ENCODE peak calls at places on chromosomes 6 and 20, in eight cellular contexts. One of them, this sample, is unnamed.

GRCh38 chr6:7166410-7167293 is 58.9 kb downstream of the RREB1 start:
- DNase-seq in transverse colon: peak
- DNase-seq in HCT116: no peak
- DNase-seq in dorsolateral prefrontal cortex: no peak
- DNase-seq in endodermal cell: peak
- DNase-seq in RWPE1: no peak
- DNase-seq in mammary epithelial cell: no peak
- DNase-seq in psoas muscle: no peak
- DNase-seq in this sample: no peak

GRCh38 chr6:22470454-22471368 is 98.7 kb upstream of the HDGFL1 start:
- DNase-seq in transverse colon: peak
- DNase-seq in HCT116: no peak
- DNase-seq in dorsolateral prefrontal cortex: no peak
- DNase-seq in endodermal cell: peak
- DNase-seq in RWPE1: peak
- DNase-seq in mammary epithelial cell: peak
- DNase-seq in psoas muscle: no peak
- DNase-seq in this sample: no peak

GRCh38 chr6:19052219-19052618 is 665.1 kb downstream of the RNF144B start:
- DNase-seq in transverse colon: no peak
- DNase-seq in HCT116: no peak
- DNase-seq in dorsolateral prefrontal cortex: no peak
- DNase-seq in endodermal cell: no peak
- DNase-seq in RWPE1: no peak
- DNase-seq in mammary epithelial cell: peak
- DNase-seq in psoas muscle: no peak
- DNase-seq in this sample: no peak

GRCh38 chr20:9075264-9076095 is 6.6 kb downstream of the PLCB4 start:
- DNase-seq in transverse colon: no peak
- DNase-seq in HCT116: no peak
- DNase-seq in dorsolateral prefrontal cortex: no peak
- DNase-seq in endodermal cell: no peak
- DNase-seq in RWPE1: no peak
- DNase-seq in mammary epithelial cell: no peak
- DNase-seq in psoas muscle: no peak
- DNase-seq in this sample: no peak

GRCh38 chr6:131038612-131039344 is 24.3 kb downstream of the EPB41L2 start:
- DNase-seq in transverse colon: no peak
- DNase-seq in HCT116: no peak
- DNase-seq in dorsolateral prefrontal cortex: no peak
- DNase-seq in endodermal cell: no peak
- DNase-seq in RWPE1: no peak
- DNase-seq in mammary epithelial cell: no peak
- DNase-seq in psoas muscle: no peak
- DNase-seq in this sample: no peak

GRCh38 chr6:132161283-132161682 is 210.1 kb upstream of the CCN2 start:
- DNase-seq in transverse colon: no peak
- DNase-seq in HCT116: peak
- DNase-seq in dorsolateral prefrontal cortex: no peak
- DNase-seq in endodermal cell: peak
- DNase-seq in RWPE1: peak
- DNase-seq in mammary epithelial cell: peak
- DNase-seq in psoas muscle: no peak
- DNase-seq in this sample: no peak

GRCh38 chr20:48983423-48984400 is 62.2 kb downstream of the ARFGEF2 start:
- DNase-seq in transverse colon: no peak
- DNase-seq in HCT116: no peak
- DNase-seq in dorsolateral prefrontal cortex: no peak
- DNase-seq in endodermal cell: no peak
- DNase-seq in RWPE1: peak
- DNase-seq in mammary epithelial cell: peak
- DNase-seq in psoas muscle: peak
- DNase-seq in this sample: no peak

GRCh38 chr6:168333039-168333438 is 13.5 kb upstream of the DACT2 start:
- DNase-seq in transverse colon: peak
- DNase-seq in HCT116: peak
- DNase-seq in dorsolateral prefrontal cortex: no peak
- DNase-seq in endodermal cell: peak
- DNase-seq in RWPE1: no peak
- DNase-seq in mammary epithelial cell: no peak
- DNase-seq in psoas muscle: no peak
- DNase-seq in this sample: no peak

GRCh38 chr20:17210387-17210786 is 16.5 kb upstream of the PCSK2 start:
- DNase-seq in transverse colon: no peak
- DNase-seq in HCT116: no peak
- DNase-seq in dorsolateral prefrontal cortex: no peak
- DNase-seq in endodermal cell: no peak
- DNase-seq in RWPE1: no peak
- DNase-seq in mammary epithelial cell: no peak
- DNase-seq in psoas muscle: no peak
- DNase-seq in this sample: no peak

GRCh38 chr6:36851149-36851614 is 11.9 kb upstream of the CPNE5 start:
- DNase-seq in transverse colon: peak
- DNase-seq in HCT116: peak
- DNase-seq in dorsolateral prefrontal cortex: no peak
- DNase-seq in endodermal cell: peak
- DNase-seq in RWPE1: peak
- DNase-seq in mammary epithelial cell: peak
- DNase-seq in psoas muscle: no peak
- DNase-seq in this sample: no peak

GRCh38 chr6:38420207-38420606 is 219.5 kb downstream of the BTBD9 start:
- DNase-seq in transverse colon: no peak
- DNase-seq in HCT116: no peak
- DNase-seq in dorsolateral prefrontal cortex: no peak
- DNase-seq in endodermal cell: no peak
- DNase-seq in RWPE1: no peak
- DNase-seq in mammary epithelial cell: peak
- DNase-seq in psoas muscle: no peak
- DNase-seq in this sample: no peak

GRCh38 chr6:38427492-38428210 is 212.1 kb downstream of the BTBD9 start:
- DNase-seq in transverse colon: no peak
- DNase-seq in HCT116: no peak
- DNase-seq in dorsolateral prefrontal cortex: no peak
- DNase-seq in endodermal cell: no peak
- DNase-seq in RWPE1: no peak
- DNase-seq in mammary epithelial cell: no peak
- DNase-seq in psoas muscle: no peak
- DNase-seq in this sample: no peak

DNA sequence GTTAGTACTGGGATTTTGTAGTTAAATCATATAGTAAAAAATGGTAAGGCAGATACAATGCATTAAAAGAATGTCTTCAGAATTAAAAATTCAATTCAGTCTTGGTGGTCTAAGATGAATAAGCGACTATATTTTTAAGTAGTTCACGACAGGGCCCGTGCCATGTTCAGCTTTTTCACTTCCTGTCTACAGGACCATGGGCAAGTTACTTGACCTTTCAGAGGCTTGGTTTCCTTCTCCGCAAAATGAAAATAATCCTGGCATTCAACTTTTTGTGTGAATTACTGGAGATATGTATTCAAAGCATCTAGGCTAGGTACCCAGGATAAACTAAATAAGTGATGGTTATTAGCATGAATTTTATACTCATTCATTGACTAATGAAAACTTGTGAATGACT is 216.0 kb downstream of the BTBD9 start:
- DNase-seq in transverse colon: no peak
- DNase-seq in HCT116: no peak
- DNase-seq in dorsolateral prefrontal cortex: no peak
- DNase-seq in endodermal cell: no peak
- DNase-seq in RWPE1: no peak
- DNase-seq in mammary epithelial cell: no peak
- DNase-seq in psoas muscle: no peak
- DNase-seq in this sample: no peak
- H3K27ac ChIP-seq in transverse colon: no peak
- H3K27ac ChIP-seq in HCT116: no peak
- H3K27ac ChIP-seq in dorsolateral prefrontal cortex: no peak
- H3K27ac ChIP-seq in endodermal cell: no peak
- H3K27ac ChIP-seq in RWPE1: no peak
- H3K27ac ChIP-seq in mammary epithelial cell: no peak
- H3K27ac ChIP-seq in psoas muscle: no peak
- H3K27ac ChIP-seq in this sample: no peak

GRCh38 chr20:23770384-23770783 is 19.6 kb upstream of the CST1 start:
- DNase-seq in transverse colon: no peak
- DNase-seq in HCT116: no peak
- DNase-seq in dorsolateral prefrontal cortex: no peak
- DNase-seq in endodermal cell: no peak
- DNase-seq in RWPE1: no peak
- DNase-seq in mammary epithelial cell: no peak
- DNase-seq in psoas muscle: no peak
- DNase-seq in this sample: no peak

GRCh38 chr20:23773579-23773978 is 22.8 kb upstream of the CST1 start:
- DNase-seq in transverse colon: no peak
- DNase-seq in HCT116: no peak
- DNase-seq in dorsolateral prefrontal cortex: no peak
- DNase-seq in endodermal cell: no peak
- DNase-seq in RWPE1: no peak
- DNase-seq in mammary epithelial cell: no peak
- DNase-seq in psoas muscle: no peak
- DNase-seq in this sample: no peak

GRCh38 chr20:23776067-23776771 is 25.5 kb upstream of the CST1 start:
- DNase-seq in transverse colon: no peak
- DNase-seq in HCT116: no peak
- DNase-seq in dorsolateral prefrontal cortex: no peak
- DNase-seq in endodermal cell: peak
- DNase-seq in RWPE1: no peak
- DNase-seq in mammary epithelial cell: no peak
- DNase-seq in psoas muscle: no peak
- DNase-seq in this sample: no peak

GRCh38 chr20:23774081-23774480 is 23.3 kb upstream of the CST1 start:
- DNase-seq in transverse colon: no peak
- DNase-seq in HCT116: no peak
- DNase-seq in dorsolateral prefrontal cortex: no peak
- DNase-seq in endodermal cell: peak
- DNase-seq in RWPE1: no peak
- DNase-seq in mammary epithelial cell: peak
- DNase-seq in psoas muscle: no peak
- DNase-seq in this sample: no peak

GRCh38 chr20:23773127-23773526 is 22.4 kb upstream of the CST1 start:
- DNase-seq in transverse colon: no peak
- DNase-seq in HCT116: no peak
- DNase-seq in dorsolateral prefrontal cortex: no peak
- DNase-seq in endodermal cell: peak
- DNase-seq in RWPE1: no peak
- DNase-seq in mammary epithelial cell: no peak
- DNase-seq in psoas muscle: no peak
- DNase-seq in this sample: no peak
- TF ChIP-seq CTCF in transverse colon: no peak
- TF ChIP-seq CTCF in HCT116: no peak
- TF ChIP-seq CTCF in dorsolateral prefrontal cortex: no peak
- TF ChIP-seq CTCF in endodermal cell: no peak
- TF ChIP-seq CTCF in RWPE1: no peak
- TF ChIP-seq CTCF in mammary epithelial cell: no peak
- TF ChIP-seq CTCF in psoas muscle: no peak
- TF ChIP-seq CTCF in this sample: no peak

DNA sequence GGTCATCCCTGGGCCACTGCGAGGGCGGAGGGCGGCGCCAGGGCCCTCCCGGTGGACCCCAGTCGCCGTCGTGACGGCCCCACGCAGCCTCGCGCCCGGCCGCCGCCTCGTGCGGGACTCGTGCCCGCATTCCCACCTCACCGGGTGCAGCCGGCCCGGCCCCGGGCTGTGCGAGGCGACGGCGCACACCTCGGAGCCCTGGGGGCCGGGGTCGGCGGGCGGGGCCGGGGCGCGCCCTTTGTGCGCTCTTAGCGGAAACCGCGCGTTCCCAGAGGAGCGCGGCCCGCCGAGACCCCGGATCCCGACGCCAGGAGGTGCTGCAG is 5.5 kb upstream of the DLL1 start:
- DNase-seq in transverse colon: no peak
- DNase-seq in HCT116: no peak
- DNase-seq in dorsolateral prefrontal cortex: no peak
- DNase-seq in endodermal cell: peak
- DNase-seq in RWPE1: no peak
- DNase-seq in mammary epithelial cell: no peak
- DNase-seq in psoas muscle: no peak
- DNase-seq in this sample: no peak
- H3K27ac ChIP-seq in transverse colon: peak
- H3K27ac ChIP-seq in HCT116: no peak
- H3K27ac ChIP-seq in dorsolateral prefrontal cortex: peak
- H3K27ac ChIP-seq in endodermal cell: peak
- H3K27ac ChIP-seq in RWPE1: no peak
- H3K27ac ChIP-seq in mammary epithelial cell: no peak
- H3K27ac ChIP-seq in psoas muscle: no peak
- H3K27ac ChIP-seq in this sample: no peak

GRCh38 chr6:13327691-13328075 is 654 bp downstream of the TBC1D7 start:
- DNase-seq in transverse colon: no peak
- DNase-seq in HCT116: no peak
- DNase-seq in dorsolateral prefrontal cortex: no peak
- DNase-seq in endodermal cell: no peak
- DNase-seq in RWPE1: peak
- DNase-seq in mammary epithelial cell: no peak
- DNase-seq in psoas muscle: no peak
- DNase-seq in this sample: no peak

GRCh38 chr6:13331516-13332348 is 3.4 kb upstream of the TBC1D7 start:
- DNase-seq in transverse colon: no peak
- DNase-seq in HCT116: peak
- DNase-seq in dorsolateral prefrontal cortex: no peak
- DNase-seq in endodermal cell: peak
- DNase-seq in RWPE1: no peak
- DNase-seq in mammary epithelial cell: peak
- DNase-seq in psoas muscle: no peak
- DNase-seq in this sample: no peak

GRCh38 chr6:13332349-13332706 is 4.0 kb upstream of the TBC1D7 start:
- DNase-seq in transverse colon: no peak
- DNase-seq in HCT116: no peak
- DNase-seq in dorsolateral prefrontal cortex: no peak
- DNase-seq in endodermal cell: peak
- DNase-seq in RWPE1: no peak
- DNase-seq in mammary epithelial cell: no peak
- DNase-seq in psoas muscle: no peak
- DNase-seq in this sample: no peak

GRCh38 chr6:13328875-13329183 is 492 bp upstream of the TBC1D7 start:
- DNase-seq in transverse colon: no peak
- DNase-seq in HCT116: no peak
- DNase-seq in dorsolateral prefrontal cortex: no peak
- DNase-seq in endodermal cell: no peak
- DNase-seq in RWPE1: no peak
- DNase-seq in mammary epithelial cell: no peak
- DNase-seq in psoas muscle: no peak
- DNase-seq in this sample: no peak

DNA sequence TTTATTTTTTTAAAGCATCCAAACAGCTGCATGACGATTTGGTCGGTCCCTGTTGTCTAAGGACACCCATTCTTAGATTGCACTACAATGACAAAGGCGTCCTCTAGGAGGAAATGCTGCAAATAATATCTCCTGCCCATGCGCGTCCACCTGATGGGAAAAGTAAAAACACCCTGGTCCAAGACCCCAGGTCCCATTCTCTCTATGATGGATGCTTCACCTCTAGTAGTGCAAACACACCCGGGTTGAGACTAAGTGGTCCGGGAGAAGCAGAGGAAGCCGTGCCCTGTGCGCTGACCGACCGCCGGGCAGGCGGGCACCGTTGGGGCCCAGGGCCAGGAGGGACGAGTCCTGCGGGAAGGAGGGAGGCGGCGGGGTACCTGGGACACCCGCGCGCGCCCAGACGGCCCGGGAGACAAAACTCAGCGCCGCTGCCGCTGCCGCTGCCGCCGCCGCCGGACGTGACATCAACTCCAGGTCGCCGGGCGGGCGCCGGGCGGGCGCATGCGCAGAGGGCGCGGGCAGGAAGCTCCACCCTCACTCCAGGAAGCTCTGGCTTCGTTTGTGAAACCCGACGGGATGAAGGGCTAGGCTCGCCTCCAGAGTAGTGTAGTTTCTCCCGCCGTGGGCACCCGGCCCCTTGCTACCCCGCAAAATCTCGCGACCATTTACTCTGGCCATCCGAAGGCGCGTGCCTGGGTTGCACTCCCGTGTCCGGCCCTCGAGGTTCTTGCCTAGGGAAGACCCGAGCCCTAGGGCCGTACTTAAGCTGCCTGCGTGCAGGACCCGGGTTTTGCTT is at the start of gene TBC1D7:
- DNase-seq in transverse colon: peak
- DNase-seq in HCT116: peak
- DNase-seq in dorsolateral prefrontal cortex: peak
- DNase-seq in endodermal cell: peak
- DNase-seq in RWPE1: peak
- DNase-seq in mammary epithelial cell: peak
- DNase-seq in psoas muscle: peak
- DNase-seq in this sample: peak
- TF ChIP-seq CTCF in transverse colon: peak
- TF ChIP-seq CTCF in HCT116: peak
- TF ChIP-seq CTCF in dorsolateral prefrontal cortex: peak
- TF ChIP-seq CTCF in endodermal cell: peak
- TF ChIP-seq CTCF in RWPE1: peak
- TF ChIP-seq CTCF in mammary epithelial cell: peak
- TF ChIP-seq CTCF in psoas muscle: peak
- TF ChIP-seq CTCF in this sample: no peak